ENCODE peak calls at places on chromosome 4, in nine cellular contexts. U is T1000, D is cardiac fibroblast, W is small intestine, N is brain microvascular endothelial cell, A is NCI-H2171 treated with DMSO at 0.1 percent for 48 hours, Q is NCI-H1105, G is NCI-H345, Z is IMR-90. Y is an unnamed sample.

GRCh38 chr4:48367016-48367415 is 25.7 kb downstream of the SLAIN2 start:
- DNase-seq in U (no peak), D (no peak), W (peak; percentile 86), N (no peak), A (no peak), Q (no peak), G (no peak), Z (no peak), Y (no peak)

GRCh38 chr4:173009129-173009823 is 159.3 kb upstream of the GALNT7 start:
- DNase-seq in U (no peak), D (peak; percentile 44), W (no peak), N (no peak), A (peak; percentile 18), Q (no peak), G (no peak), Z (peak; percentile 76), Y (no peak)

GRCh38 chr4:118834960-118835895 is 698 bp downstream of the SEC24D start:
- DNase-seq in U (peak; percentile 67), D (peak; percentile 95), W (peak; percentile 77), N (peak; percentile 90), A (no peak), Q (peak; percentile 5), G (peak; percentile 31), Z (peak; percentile 94), Y (peak; percentile 31)

GRCh38 chr4:5824635-5825034 is 68.3 kb downstream of the CRMP1 start:
- DNase-seq in U (no peak), D (peak; percentile 66), W (peak; percentile 13), N (peak; percentile 41), A (peak; percentile 5), Q (no peak), G (peak; percentile 4), Z (peak; percentile 51), Y (no peak)

GRCh38 chr4:152363086-152363485 is 172.8 kb downstream of the FBXW7 start:
- DNase-seq in U (no peak), D (peak; percentile 53), W (no peak), N (no peak), A (no peak), Q (no peak), G (no peak), Z (peak; percentile 66), Y (no peak)

GRCh38 chr4:117637347-117637746 is 396.9 kb upstream of the NDST3 start:
- DNase-seq in U (no peak), D (no peak), W (no peak), N (no peak), A (no peak), Q (no peak), G (no peak), Z (no peak), Y (no peak)

GRCh38 chr4:145881991-145882390 is 56.6 kb downstream of the ZNF827 start:
- DNase-seq in U (no peak), D (no peak), W (peak; percentile 91), N (no peak), A (peak; percentile 82), Q (peak; percentile 80), G (peak; percentile 85), Z (no peak), Y (no peak)

GRCh38 chr4:38678078-38678477 is 14.1 kb downstream of the KLF3 start:
- DNase-seq in U (peak; percentile 52), D (peak; percentile 97), W (no peak), N (peak; percentile 91), A (no peak), Q (no peak), G (no peak), Z (peak; percentile 100), Y (no peak)

GRCh38 chr4:168384437-168385141 is 66.0 kb upstream of the DDX60 start:
- DNase-seq in U (no peak), D (peak; percentile 7), W (peak; percentile 94), N (peak; percentile 17), A (no peak), Q (no peak), G (no peak), Z (peak; percentile 28), Y (no peak)

GRCh38 chr4:68021185-68021584 is 57.9 kb upstream of the TMPRSS11A start:
- DNase-seq in U (no peak), D (peak; percentile 2), W (no peak), N (no peak), A (no peak), Q (no peak), G (no peak), Z (no peak), Y (no peak)

GRCh38 chr4:3607690-3608514 is 75.7 kb upstream of the LRPAP1 start:
- DNase-seq in U (no peak), D (no peak), W (no peak), N (no peak), A (peak; percentile 26), Q (peak; percentile 70), G (peak; percentile 70), Z (no peak), Y (no peak)

GRCh38 chr4:40990202-40990898 is 224.0 kb downstream of the APBB2 start:
- DNase-seq in U (peak; percentile 36), D (peak; percentile 98), W (no peak), N (peak; percentile 93), A (no peak), Q (no peak), G (no peak), Z (peak; percentile 97), Y (no peak)

GRCh38 chr4:5990446-5991160 is 27.6 kb downstream of the C4orf50 start:
- DNase-seq in U (no peak), D (no peak), W (no peak), N (no peak), A (no peak), Q (no peak), G (no peak), Z (no peak), Y (no peak)

GRCh38 chr4:116599859-116600258 is 485.5 kb downstream of the TRAM1L1 start:
- DNase-seq in U (no peak), D (no peak), W (no peak), N (no peak), A (no peak), Q (no peak), G (no peak), Z (no peak), Y (no peak)

GRCh38 chr4:133839326-133839725 is 362.3 kb downstream of the PABPC4L start:
- DNase-seq in U (no peak), D (peak; percentile 21), W (no peak), N (no peak), A (no peak), Q (no peak), G (no peak), Z (peak; percentile 12), Y (no peak)

GRCh38 chr4:8412288-8412687 is 28.2 kb downstream of the ACOX3 start:
- DNase-seq in U (no peak), D (no peak), W (no peak), N (no peak), A (no peak), Q (no peak), G (no peak), Z (no peak), Y (no peak)

GRCh38 chr4:92333056-92333455 is 29.3 kb downstream of the GRID2 start:
- DNase-seq in U (no peak), D (no peak), W (no peak), N (no peak), A (no peak), Q (no peak), G (no peak), Z (no peak), Y (no peak)

GRCh38 chr4:10496200-10496599 is 39.0 kb upstream of the ZNF518B start:
- DNase-seq in U (no peak), D (no peak), W (no peak), N (no peak), A (no peak), Q (no peak), G (no peak), Z (no peak), Y (no peak)

GRCh38 chr4:182876006-182876405 is 41.2 kb downstream of the DCTD start:
- DNase-seq in U (no peak), D (no peak), W (no peak), N (no peak), A (no peak), Q (no peak), G (no peak), Z (no peak), Y (no peak)

GRCh38 chr4:122783301-122784215 is 43.1 kb upstream of the FGF2 start:
- DNase-seq in U (peak; percentile 28), D (peak; percentile 97), W (no peak), N (peak; percentile 91), A (no peak), Q (no peak), G (no peak), Z (peak; percentile 87), Y (no peak)

GRCh38 chr4:68167166-68167565 is 37.5 kb upstream of the TMPRSS11F start:
- DNase-seq in U (no peak), D (no peak), W (no peak), N (no peak), A (no peak), Q (no peak), G (no peak), Z (no peak), Y (no peak)

GRCh38 chr4:124343711-124344110 is 368.8 kb downstream of the ANKRD50 start:
- DNase-seq in U (no peak), D (no peak), W (no peak), N (no peak), A (no peak), Q (no peak), G (no peak), Z (peak; percentile 10), Y (no peak)

GRCh38 chr4:54371211-54371610 is 142.1 kb downstream of the PDGFRA start:
- DNase-seq in U (no peak), D (no peak), W (no peak), N (no peak), A (no peak), Q (no peak), G (no peak), Z (no peak), Y (no peak)

GRCh38 chr4:7656244-7656800 is 221.6 kb upstream of the PSAPL1 start:
- DNase-seq in U (no peak), D (no peak), W (no peak), N (no peak), A (no peak), Q (no peak), G (no peak), Z (no peak), Y (no peak)

GRCh38 chr4:159444668-159445067 is 341.8 kb downstream of the RAPGEF2 start:
- DNase-seq in U (no peak), D (peak; percentile 38), W (no peak), N (peak; percentile 20), A (no peak), Q (no peak), G (no peak), Z (peak; percentile 30), Y (no peak)

GRCh38 chr4:156765277-156765676 is 206.3 kb downstream of the PDGFC start:
- DNase-seq in U (no peak), D (peak; percentile 41), W (no peak), N (peak; percentile 18), A (no peak), Q (no peak), G (no peak), Z (peak; percentile 28), Y (no peak)

GRCh38 chr4:88957570-88957969 is 99.4 kb downstream of the FAM13A start:
- DNase-seq in U (no peak), D (no peak), W (no peak), N (no peak), A (no peak), Q (no peak), G (no peak), Z (no peak), Y (no peak)

Y was measured in activated B cell treated with CpG ODN at 0.5 μM for 24 hours.